ENCODE peak calls at places on chromosomes 11 and 22, in seven cellular contexts. V, R, E, P, S, X and Q are unnamed samples.

GRCh38 chr11:80388133-80388532 is 947.3 kb upstream of the TENM4 start:
- DNase-seq in V (no peak), R (peak), E (no peak), P (no peak), S (no peak), X (no peak), Q (no peak)

GRCh38 chr22:29904020-29904419 is 21.0 kb downstream of the MTMR3 start:
- DNase-seq in V (no peak), R (no peak), E (no peak), P (no peak), S (peak), X (no peak), Q (no peak)

GRCh38 chr11:104390696-104391095 is 226.7 kb upstream of the PDGFD start:
- DNase-seq in V (peak), R (no peak), E (no peak), P (no peak), S (no peak), X (no peak), Q (no peak)

GRCh38 chr11:64758330-64759079 is 1.3 kb downstream of the PYGM start:
- DNase-seq in V (no peak), R (no peak), E (peak), P (no peak), S (no peak), X (no peak), Q (no peak)

GRCh38 chr11:126312903-126313460 is 9.1 kb downstream of the DCPS start:
- DNase-seq in V (no peak), R (no peak), E (no peak), P (no peak), S (no peak), X (no peak), Q (no peak)

GRCh38 chr22:31836010-31836409 is 82.2 kb downstream of the DEPDC5 start:
- DNase-seq in V (no peak), R (peak), E (no peak), P (no peak), S (no peak), X (no peak), Q (no peak)

GRCh38 chr11:111531687-111532364 is 8.7 kb upstream of the LAYN start:
- DNase-seq in V (peak), R (peak), E (no peak), P (peak), S (peak), X (no peak), Q (no peak)

GRCh38 chr11:66950113-66950535 is 8.1 kb downstream of the PC start:
- DNase-seq in V (peak), R (peak), E (peak), P (peak), S (peak), X (no peak), Q (no peak)

GRCh38 chr11:109851780-109852390 is 241.3 kb upstream of the ZC3H12C start:
- DNase-seq in V (peak), R (peak), E (no peak), P (no peak), S (no peak), X (no peak), Q (no peak)

GRCh38 chr11:132024587-132025295 is 654.3 kb downstream of the NTM start:
- DNase-seq in V (peak), R (peak), E (no peak), P (peak), S (peak), X (no peak), Q (no peak)

GRCh38 chr11:72041364-72042058 is 38.8 kb downstream of the NUMA1 start:
- DNase-seq in V (peak), R (peak), E (peak), P (peak), S (no peak), X (peak), Q (peak)

GRCh38 chr11:128294685-128295079 is 292.7 kb downstream of the ETS1 start:
- DNase-seq in V (peak), R (no peak), E (no peak), P (peak), S (no peak), X (no peak), Q (no peak)

GRCh38 chr11:6284250-6284649 is 24.6 kb downstream of the CCKBR start:
- DNase-seq in V (no peak), R (no peak), E (no peak), P (no peak), S (no peak), X (no peak), Q (no peak)

GRCh38 chr11:66938582-66939135 is 19.5 kb downstream of the PC start:
- DNase-seq in V (no peak), R (no peak), E (no peak), P (no peak), S (no peak), X (no peak), Q (no peak)

GRCh38 chr11:118689852-118690552 is 10.6 kb upstream of the TREH start:
- DNase-seq in V (peak), R (peak), E (peak), P (peak), S (peak), X (peak), Q (peak)

GRCh38 chr11:96307748-96308133 is 35.3 kb downstream of the MAML2 start:
- DNase-seq in V (peak), R (peak), E (no peak), P (peak), S (no peak), X (no peak), Q (no peak)

GRCh38 chr11:68041617-68042218 is 2.9 kb downstream of the TCIRG1 start:
- DNase-seq in V (no peak), R (no peak), E (no peak), P (no peak), S (no peak), X (peak), Q (no peak)

GRCh38 chr22:24146190-24146616 is 35.1 kb upstream of the SUSD2 start:
- DNase-seq in V (peak), R (peak), E (peak), P (peak), S (no peak), X (peak), Q (no peak)

GRCh38 chr11:8610532-8611116 is 16.6 kb upstream of the STK33 start:
- DNase-seq in V (no peak), R (peak), E (peak), P (no peak), S (no peak), X (no peak), Q (no peak)

GRCh38 chr11:117639601-117640000 is 157.4 kb downstream of the DSCAML1 start:
- DNase-seq in V (no peak), R (no peak), E (no peak), P (no peak), S (no peak), X (no peak), Q (no peak)

GRCh38 chr11:59787816-59788215 is 22.8 kb downstream of the MRPL16 start:
- DNase-seq in V (peak), R (peak), E (no peak), P (peak), S (no peak), X (no peak), Q (no peak)

GRCh38 chr11:133724116-133724515 is 121.2 kb downstream of the SPATA19 start:
- DNase-seq in V (no peak), R (no peak), E (no peak), P (no peak), S (no peak), X (no peak), Q (no peak)

GRCh38 chr11:15577519-15577918 is 462.8 kb downstream of the INSC start:
- DNase-seq in V (no peak), R (no peak), E (no peak), P (peak), S (no peak), X (no peak), Q (no peak)

GRCh38 chr11:84817998-84818397 is 809.1 kb downstream of the DLG2 start:
- DNase-seq in V (peak), R (no peak), E (no peak), P (no peak), S (peak), X (no peak), Q (no peak)

GRCh38 chr22:25213221-25213620 is 6.2 kb upstream of the CRYBB2 start:
- DNase-seq in V (no peak), R (no peak), E (no peak), P (no peak), S (no peak), X (no peak), Q (no peak)

GRCh38 chr11:36149538-36150242 is 139.5 kb downstream of the COMMD9 start:
- DNase-seq in V (peak), R (peak), E (peak), P (peak), S (peak), X (no peak), Q (peak)

GRCh38 chr11:64094463-64095223 is 58.9 kb downstream of the FLRT1 start:
- DNase-seq in V (peak), R (peak), E (peak), P (peak), S (peak), X (no peak), Q (peak)

GRCh38 chr11:9774591-9775392 is 110.9 kb downstream of the SWAP70 start:
- DNase-seq in V (peak), R (peak), E (no peak), P (peak), S (peak), X (no peak), Q (no peak)

GRCh38 chr22:25564320-25564978 is at the start of gene GRK3:
- DNase-seq in V (peak), R (peak), E (peak), P (peak), S (peak), X (peak), Q (peak)

GRCh38 chr11:40273192-40273732 is 1186.2 kb downstream of the LRRC4C start:
- DNase-seq in V (no peak), R (no peak), E (no peak), P (no peak), S (no peak), X (no peak), Q (no peak)

GRCh38 chr22:45680932-45681700 is 9.5 kb downstream of the ATXN10 start:
- DNase-seq in V (peak), R (no peak), E (no peak), P (peak), S (no peak), X (no peak), Q (no peak)

GRCh38 chr22:25661067-25661466 is 80.9 kb upstream of the MYO18B start:
- DNase-seq in V (no peak), R (no peak), E (no peak), P (no peak), S (no peak), X (no peak), Q (no peak)

GRCh38 chr22:30187726-30188407 is 58.7 kb downstream of the LIF start:
- DNase-seq in V (peak), R (peak), E (no peak), P (peak), S (no peak), X (no peak), Q (no peak)

DNA sequence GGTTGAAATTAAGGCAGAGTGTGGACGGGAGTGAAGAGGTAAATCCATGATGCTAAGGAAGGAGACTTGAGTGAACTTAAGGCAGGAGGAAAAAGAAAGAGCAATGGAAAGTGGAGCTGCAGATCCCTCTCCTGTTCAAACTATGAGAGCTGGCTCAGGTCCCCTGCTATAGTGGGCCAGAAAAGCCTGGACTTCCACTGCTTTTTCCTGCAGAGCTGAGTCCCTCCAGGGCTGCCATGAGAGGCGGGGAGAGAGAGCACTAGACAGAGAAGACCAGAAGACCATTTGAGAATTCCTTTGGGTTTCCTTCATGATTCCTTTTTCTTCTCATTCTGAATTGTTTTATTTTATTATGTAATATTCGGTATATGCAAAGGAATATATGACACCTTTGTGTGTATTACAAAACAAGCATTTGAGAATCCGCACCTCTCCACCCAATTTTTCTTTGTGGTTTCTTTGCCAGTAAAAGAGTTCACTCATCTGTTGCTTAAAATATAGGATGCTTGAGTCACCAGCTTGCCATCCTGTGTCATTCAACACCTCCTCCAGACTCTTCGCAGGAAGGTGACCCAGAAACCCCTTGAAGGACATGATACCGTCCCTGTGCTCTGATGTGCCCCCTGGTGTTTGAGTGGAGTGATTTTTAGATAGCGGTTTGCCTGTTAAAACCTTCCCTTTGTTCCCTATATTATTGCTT is 24.4 kb downstream of the SREBF2 start:
- DNase-seq in V (peak), R (peak), E (peak), P (peak), S (peak), X (peak), Q (peak)
- H4K8ac ChIP-seq in V (no peak), R (no peak), E (no peak), P (no peak), S (no peak), X (peak), Q (no peak)

GRCh38 chr22:49856766-49857618 is 3.3 kb downstream of the ZBED4 start:
- DNase-seq in V (no peak), R (no peak), E (no peak), P (no peak), S (no peak), X (no peak), Q (no peak)
- H4K8ac ChIP-seq in V (no peak), R (no peak), E (no peak), P (no peak), S (no peak), X (no peak), Q (no peak)

GRCh38 chr11:88414981-88415391 is 77.5 kb upstream of the CTSC start:
- DNase-seq in V (peak), R (no peak), E (no peak), P (peak), S (no peak), X (no peak), Q (no peak)

GRCh38 chr11:88411265-88411664 is 73.7 kb upstream of the CTSC start:
- DNase-seq in V (peak), R (no peak), E (no peak), P (peak), S (no peak), X (no peak), Q (no peak)

GRCh38 chr11:88414385-88414861 is 76.9 kb upstream of the CTSC start:
- DNase-seq in V (peak), R (no peak), E (no peak), P (peak), S (no peak), X (no peak), Q (no peak)

GRCh38 chr11:88418508-88418907 is 81.0 kb upstream of the CTSC start:
- DNase-seq in V (no peak), R (no peak), E (no peak), P (no peak), S (no peak), X (no peak), Q (no peak)

DNA sequence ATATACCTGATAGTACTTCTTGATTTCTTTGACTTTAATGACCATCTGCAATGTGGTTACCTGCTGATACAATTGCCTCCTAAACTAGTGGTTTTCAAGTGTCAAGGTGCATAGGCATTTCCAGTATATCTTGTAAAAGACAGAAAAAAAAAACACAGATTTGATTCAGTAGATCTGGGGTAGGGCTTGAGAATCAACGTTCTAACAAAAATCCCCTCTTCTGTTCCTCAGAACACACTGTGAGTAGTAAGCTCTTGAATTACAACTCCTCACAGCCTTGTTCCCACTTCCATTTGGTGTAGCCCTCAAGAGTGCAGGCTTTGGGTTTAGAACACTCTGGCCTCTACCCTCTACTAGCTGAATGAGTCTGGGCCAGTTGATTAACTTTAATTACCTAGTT is 78.0 kb upstream of the CTSC start:
- DNase-seq in V (no peak), R (no peak), E (no peak), P (no peak), S (no peak), X (no peak), Q (no peak)
- H4K8ac ChIP-seq in V (no peak), R (no peak), E (no peak), P (no peak), S (no peak), X (no peak), Q (no peak)

GRCh38 chr11:38006466-38006865 is 1408.4 kb upstream of the RAG2 start:
- DNase-seq in V (no peak), R (no peak), E (no peak), P (no peak), S (no peak), X (no peak), Q (no peak)
- H4K8ac ChIP-seq in V (no peak), R (no peak), E (no peak), P (no peak), S (no peak), X (no peak), Q (no peak)

DNA sequence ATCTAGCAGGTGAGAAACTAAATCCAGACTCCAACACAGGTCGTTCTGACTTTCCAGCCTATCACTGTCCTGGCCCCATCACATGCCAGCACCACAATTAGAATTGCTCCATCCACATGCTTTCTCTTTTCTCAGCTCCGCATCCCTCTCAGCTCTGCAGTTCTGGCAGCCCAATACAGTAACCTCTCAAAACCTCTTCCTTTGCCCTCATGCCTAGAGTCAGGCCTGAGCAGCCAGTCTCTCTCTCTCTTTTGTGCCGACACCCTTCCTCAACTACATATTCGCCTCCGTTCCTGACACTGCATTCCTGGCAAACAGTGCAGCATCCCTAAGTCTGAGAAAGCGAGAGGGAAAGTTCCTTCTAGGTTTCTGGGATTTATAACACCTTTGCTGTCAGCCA is 257.9 kb downstream of the FAT3 start:
- DNase-seq in V (no peak), R (peak), E (no peak), P (no peak), S (no peak), X (no peak), Q (no peak)
- H4K8ac ChIP-seq in V (no peak), R (no peak), E (no peak), P (no peak), S (no peak), X (no peak), Q (no peak)

GRCh38 chr22:42856179-42856864 is 751 bp downstream of the ARFGAP3 start:
- DNase-seq in V (peak), R (peak), E (no peak), P (peak), S (peak), X (peak), Q (peak)
- H4K8ac ChIP-seq in V (peak), R (no peak), E (no peak), P (no peak), S (peak), X (peak), Q (no peak)

GRCh38 chr11:56750190-56750589 is 1.7 kb upstream of the OR9G4 start:
- DNase-seq in V (no peak), R (peak), E (peak), P (no peak), S (no peak), X (no peak), Q (no peak)

GRCh38 chr11:56751480-56751879 is 3.0 kb upstream of the OR9G4 start:
- DNase-seq in V (no peak), R (no peak), E (no peak), P (no peak), S (no peak), X (no peak), Q (no peak)

GRCh38 chr11:56748597-56748996 is at the start of gene OR9G4:
- DNase-seq in V (no peak), R (no peak), E (no peak), P (no peak), S (no peak), X (no peak), Q (no peak)
- H4K8ac ChIP-seq in V (no peak), R (no peak), E (no peak), P (no peak), S (no peak), X (no peak), Q (no peak)

DNA sequence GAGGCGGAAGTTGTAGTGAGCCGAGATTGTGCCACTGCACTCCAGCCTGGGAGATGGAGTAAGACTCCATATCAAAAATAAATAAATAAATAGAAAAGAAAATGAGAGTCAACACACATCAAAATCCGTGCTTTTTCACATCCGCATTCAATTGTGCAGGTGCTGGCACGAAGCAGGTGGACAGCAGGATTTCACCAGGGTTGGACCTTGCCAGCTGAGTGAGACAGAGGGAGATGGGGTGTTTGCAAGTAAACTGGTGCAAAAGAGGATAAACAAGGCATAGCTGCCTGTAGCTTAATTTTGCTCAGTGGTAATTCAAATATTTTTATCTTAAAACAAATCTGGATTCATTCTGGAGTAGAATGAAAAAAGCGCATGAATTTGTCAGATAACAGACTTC is 23.3 kb upstream of the DNAL4 start:
- DNase-seq in V (no peak), R (no peak), E (no peak), P (no peak), S (no peak), X (no peak), Q (no peak)
- H4K8ac ChIP-seq in V (no peak), R (no peak), E (no peak), P (no peak), S (no peak), X (no peak), Q (no peak)